ENCODE peak calls at places on chromosome 2, in seven cellular contexts. Q is testis; O is tibial nerve; N is CD8-positive, alpha-beta T cell; L is ascending aorta; J is neural progenitor cell; A is adrenal gland. E is an unnamed sample.

GRCh38 chr2:127054996-127055785 is 51.8 kb downstream of the BIN1 start:
- DNase-seq in Q (no peak), O (no peak), N (no peak), L (no peak), J (no peak), A (peak; percentile 14), E (no peak)

GRCh38 chr2:167190053-167190452 is 301.8 kb downstream of the XIRP2 start:
- DNase-seq in Q (no peak), O (peak; percentile 48), N (no peak), L (no peak), J (no peak), A (no peak), E (no peak)

GRCh38 chr2:29295843-29296242 is 180.6 kb downstream of the CLIP4 start:
- DNase-seq in Q (peak; percentile 40), O (no peak), N (no peak), L (no peak), J (peak; percentile 52), A (no peak), E (peak; percentile 81)

GRCh38 chr2:127675335-127676261 is at the start of gene LIMS2:
- DNase-seq in Q (peak; percentile 21), O (no peak), N (no peak), L (peak; percentile 82), J (peak; percentile 70), A (no peak), E (no peak)

GRCh38 chr2:214069254-214069653 is 341.6 kb upstream of the VWC2L start:
- DNase-seq in Q (no peak), O (peak; percentile 5), N (no peak), L (no peak), J (no peak), A (peak; percentile 40), E (no peak)

GRCh38 chr2:46679761-46680160 is 200.4 kb downstream of the TMEM247 start:
- DNase-seq in Q (no peak), O (no peak), N (no peak), L (no peak), J (no peak), A (no peak), E (no peak)

GRCh38 chr2:43174368-43175186 is 51.8 kb downstream of the ZFP36L2 start:
- DNase-seq in Q (no peak), O (no peak), N (peak; percentile 86), L (no peak), J (no peak), A (no peak), E (no peak)

GRCh38 chr2:158395166-158395565 is 61.4 kb downstream of the CCDC148 start:
- DNase-seq in Q (no peak), O (no peak), N (no peak), L (no peak), J (peak; percentile 14), A (no peak), E (no peak)

GRCh38 chr2:20447437-20448245 is 767 bp downstream of the RHOB start:
- DNase-seq in Q (peak; percentile 41), O (no peak), N (no peak), L (peak; percentile 69), J (peak; percentile 67), A (peak; percentile 53), E (peak; percentile 66)

GRCh38 chr2:148752977-148753376 is 108.4 kb downstream of the EPC2 start:
- DNase-seq in Q (no peak), O (no peak), N (no peak), L (no peak), J (no peak), A (no peak), E (no peak)

GRCh38 chr2:145543155-145543554 is 1023.2 kb upstream of the ZEB2 start:
- DNase-seq in Q (no peak), O (no peak), N (no peak), L (no peak), J (no peak), A (no peak), E (no peak)

GRCh38 chr2:181683518-181684453 is 3.5 kb upstream of the NEUROD1 start:
- DNase-seq in Q (no peak), O (no peak), N (no peak), L (no peak), J (peak; percentile 95), A (no peak), E (peak; percentile 93)

GRCh38 chr2:88707003-88707402 is 15.5 kb downstream of the RPIA start:
- DNase-seq in Q (no peak), O (no peak), N (no peak), L (no peak), J (no peak), A (no peak), E (no peak)

GRCh38 chr2:191041418-191042161 is 27.6 kb upstream of the STAT1 start:
- DNase-seq in Q (no peak), O (no peak), N (no peak), L (no peak), J (no peak), A (peak; percentile 60), E (no peak)

GRCh38 chr2:138115664-138116063 is 151.4 kb downstream of the HNMT start:
- DNase-seq in Q (no peak), O (no peak), N (no peak), L (no peak), J (no peak), A (no peak), E (no peak)

GRCh38 chr2:150876201-150877085 is 385.2 kb downstream of the RBM43 start:
- DNase-seq in Q (no peak), O (no peak), N (no peak), L (no peak), J (peak; percentile 3), A (no peak), E (no peak)

GRCh38 chr2:29374823-29375222 is 259.6 kb downstream of the CLIP4 start:
- DNase-seq in Q (no peak), O (no peak), N (no peak), L (no peak), J (no peak), A (no peak), E (no peak)

GRCh38 chr2:102027036-102027702 is 35.4 kb downstream of the IL1R2 start:
- DNase-seq in Q (no peak), O (no peak), N (no peak), L (no peak), J (no peak), A (peak; percentile 44), E (no peak)

DNA sequence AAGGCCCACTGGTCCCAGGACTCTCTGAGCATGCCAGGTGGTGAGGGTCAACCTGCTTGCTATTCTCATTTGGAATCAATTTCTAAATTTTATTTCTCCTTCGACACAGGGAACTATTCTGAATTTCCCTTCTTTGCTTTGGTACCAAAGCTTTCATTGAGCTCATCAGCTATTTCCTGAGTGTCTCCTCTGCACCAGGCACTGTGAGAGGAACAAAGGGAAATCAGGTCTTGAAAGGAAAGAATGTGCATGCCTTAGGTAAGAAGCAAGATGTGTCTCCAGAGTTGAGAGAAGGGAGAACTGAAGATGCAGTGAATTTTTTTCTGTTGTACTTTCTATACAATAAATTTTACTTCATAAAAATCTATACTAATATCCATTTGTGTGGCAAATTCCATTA is 17.9 kb downstream of the SPATS2L start:
- DNase-seq in Q (no peak), O (no peak), N (no peak), L (no peak), J (peak; percentile 42), A (no peak), E (no peak)
- H3K27ac ChIP-seq in Q (no peak overlapping the region), O (no peak overlapping the region), N (no peak overlapping the region), L (no peak overlapping the region), J (no peak overlapping the region), A (no peak overlapping the region), E (no peak overlapping the region)

DNA sequence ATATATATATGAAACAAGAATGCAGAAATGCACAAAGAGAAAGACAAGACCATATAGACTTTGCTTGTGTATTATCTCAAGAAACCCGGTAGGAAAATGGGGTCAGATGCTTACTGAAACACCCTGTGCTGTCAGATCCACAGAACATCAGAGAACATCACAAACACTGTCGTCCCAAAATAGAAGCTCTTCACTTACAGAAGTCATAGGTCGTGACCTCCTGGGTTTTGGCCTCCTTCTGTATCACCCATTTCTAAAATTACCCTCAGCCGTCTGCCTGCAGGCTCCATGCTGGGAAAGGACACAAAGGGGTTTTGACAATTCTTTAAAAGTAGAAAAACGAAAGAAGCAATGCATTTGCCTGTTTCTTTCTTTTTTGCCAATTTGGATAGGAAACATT is 137.9 kb downstream of the PAX3 start:
- DNase-seq in Q (no peak), O (no peak), N (no peak), L (no peak), J (no peak), A (no peak), E (no peak)
- TF ChIP-seq CTCF in Q (no peak), O (no peak), N (no peak), L (no peak), J (no peak), A (no peak), E (no peak)

GRCh38 chr2:215755651-215756350 is 257.6 kb downstream of the MREG start:
- DNase-seq in Q (no peak), O (no peak), N (no peak), L (no peak), J (no peak), A (no peak), E (no peak)
- H3K27ac ChIP-seq in Q (no peak overlapping the region), O (no peak overlapping the region), N (no peak overlapping the region), L (no peak overlapping the region), J (no peak overlapping the region), A (no peak overlapping the region), E (no peak overlapping the region)

GRCh38 chr2:30446602-30447148 is 371 bp upstream of the LCLAT1 start:
- DNase-seq in Q (no peak), O (no peak), N (no peak), L (no peak), J (no peak), A (no peak), E (no peak)

GRCh38 chr2:30445266-30445821 is 1.7 kb upstream of the LCLAT1 start:
- DNase-seq in Q (no peak), O (no peak), N (no peak), L (no peak), J (no peak), A (no peak), E (no peak)

GRCh38 chr2:30448308-30448707 is 1.3 kb downstream of the LCLAT1 start:
- DNase-seq in Q (no peak), O (no peak), N (no peak), L (no peak), J (no peak), A (no peak), E (no peak)

GRCh38 chr2:30450025-30450424 is 3.0 kb downstream of the LCLAT1 start:
- DNase-seq in Q (no peak), O (no peak), N (no peak), L (no peak), J (no peak), A (no peak), E (no peak)

DNA sequence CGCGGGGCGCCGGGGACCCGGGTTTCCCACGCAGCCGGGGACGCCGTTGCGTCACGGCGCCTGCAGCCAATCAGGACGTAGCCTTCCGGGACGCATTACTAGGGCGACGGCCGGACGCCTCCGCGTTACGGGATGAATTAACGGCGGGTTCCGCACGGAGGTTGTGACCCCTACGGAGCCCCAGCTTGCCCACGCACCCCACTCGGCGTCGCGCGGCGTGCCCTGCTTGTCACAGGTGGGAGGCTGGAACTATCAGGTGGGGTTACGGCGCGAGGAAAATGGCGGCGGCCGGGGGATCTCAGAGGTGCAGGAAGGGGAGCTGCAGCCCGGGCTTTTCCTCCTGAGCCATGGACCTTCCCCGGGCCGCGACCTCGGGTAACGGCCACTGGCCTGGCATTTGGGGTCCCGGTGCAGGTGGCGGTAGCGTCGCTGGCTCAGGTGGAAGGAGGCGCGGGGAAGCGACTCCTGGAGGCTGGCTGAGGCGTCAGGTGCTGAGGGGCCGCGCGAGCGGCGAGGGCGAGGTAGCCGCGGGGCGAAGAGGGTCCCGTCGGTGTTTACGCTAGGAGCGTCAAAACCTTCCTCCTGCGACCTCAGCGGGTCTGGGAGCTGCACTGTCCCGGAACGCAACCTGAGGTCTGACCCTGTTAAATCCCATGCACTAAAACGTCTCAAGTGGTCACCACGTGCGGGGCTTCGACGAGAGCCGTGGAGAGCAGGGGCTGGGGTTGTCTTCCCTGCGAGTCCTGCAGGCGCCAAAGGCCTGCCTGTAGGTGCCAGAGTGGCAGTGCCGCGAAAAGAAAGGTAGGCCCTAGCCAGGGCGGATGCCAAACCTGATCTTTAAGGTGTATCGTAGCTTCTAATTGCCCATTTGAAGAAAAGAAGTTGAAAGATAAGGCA is at the start of gene LCLAT1:
- DNase-seq in Q (peak; percentile 89), O (peak; percentile 62), N (peak; percentile 84), L (peak; percentile 88), J (peak; percentile 86), A (peak; percentile 78), E (peak; percentile 87)
- TF ChIP-seq CTCF in Q (no peak), O (no peak), N (no peak), L (no peak), J (peak; percentile 8), A (no peak), E (peak; percentile 27)

E was measured in WERI-Rb-1.